ENCODE peak calls at places on chromosomes 3 and 15, in eight cellular contexts. V, O, M, D, Y, S, J and Q are unnamed samples.

GRCh38 chr3:155594836-155595235 is 150.0 kb downstream of the PLCH1 start:
- DNase-seq in M (no peak), O (no peak), D (no peak), J (no peak), V (no peak), S (no peak), Y (no peak), Q (no peak)

GRCh38 chr3:194571491-194571941 is 61.7 kb downstream of the TMEM44 start:
- DNase-seq in O (no peak), V (no peak), M (no peak), Y (no peak), S (no peak), J (no peak), D (no peak), Q (no peak)

GRCh38 chr15:52804526-52805081 is 14.5 kb upstream of the ONECUT1 start:
- DNase-seq in O (no peak), M (no peak), S (peak), V (peak), J (no peak), D (no peak), Y (no peak), Q (no peak)

GRCh38 chr15:39887211-39887610 is 32.9 kb downstream of the GPR176 start:
- DNase-seq in Y (no peak), M (no peak), D (no peak), V (peak), O (no peak), J (no peak), S (no peak), Q (no peak)

GRCh38 chr3:69410301-69410700 is 24.4 kb upstream of the FRMD4B start:
- DNase-seq in M (peak), D (peak), V (peak), J (peak), S (no peak), O (no peak), Y (peak), Q (peak)

GRCh38 chr3:5238545-5238944 is 51.0 kb downstream of the EDEM1 start:
- DNase-seq in S (no peak), D (no peak), Y (no peak), J (no peak), V (no peak), M (no peak), O (no peak), Q (no peak)

GRCh38 chr15:70653426-70653825 is 109.9 kb downstream of the UACA start:
- DNase-seq in O (no peak), V (no peak), M (no peak), D (no peak), Y (peak), J (no peak), S (no peak), Q (no peak)

GRCh38 chr3:120022729-120023128 is 71.5 kb downstream of the GSK3B start:
- DNase-seq in Y (no peak), D (no peak), S (no peak), V (no peak), M (no peak), O (no peak), J (no peak), Q (no peak)

GRCh38 chr3:94596141-94596540 is 533.3 kb downstream of the NSUN3 start:
- DNase-seq in D (no peak), V (no peak), J (no peak), Y (no peak), S (no peak), M (no peak), O (no peak), Q (no peak)

GRCh38 chr3:107660316-107660976 is 137.7 kb downstream of the BBX start:
- DNase-seq in O (no peak), S (no peak), M (no peak), V (no peak), Y (peak), D (no peak), J (peak), Q (no peak)

GRCh38 chr3:138241061-138241460 is 54.0 kb downstream of the ARMC8 start:
- DNase-seq in M (no peak), V (no peak), S (no peak), D (no peak), O (no peak), J (no peak), Y (no peak), Q (no peak)

GRCh38 chr3:8767667-8768363 is 1.6 kb downstream of the OXTR start:
- DNase-seq in M (peak), O (peak), D (peak), V (peak), S (peak), Y (peak), J (peak), Q (peak)

GRCh38 chr3:126130981-126131750 is 47.2 kb upstream of the SLC41A3 start:
- DNase-seq in S (peak), M (peak), J (no peak), V (no peak), D (peak), O (peak), Y (no peak), Q (no peak)

GRCh38 chr15:42404461-42405235 is 45.3 kb downstream of the CAPN3 start:
- DNase-seq in D (no peak), M (no peak), J (no peak), O (no peak), V (no peak), Y (peak), S (no peak), Q (no peak)

GRCh38 chr3:33153782-33154181 is 40.0 kb downstream of the CRTAP start:
- DNase-seq in M (no peak), V (no peak), Y (no peak), S (no peak), J (no peak), O (no peak), D (no peak), Q (no peak)

GRCh38 chr3:77420316-77420715 is 380.4 kb downstream of the ROBO2 start:
- DNase-seq in S (no peak), Y (no peak), V (no peak), J (no peak), O (no peak), D (no peak), M (no peak), Q (no peak)

GRCh38 chr3:176587089-176587488 is 610.2 kb downstream of the TBL1XR1 start:
- DNase-seq in Y (no peak), O (no peak), V (no peak), S (no peak), M (no peak), J (no peak), D (no peak), Q (no peak)

GRCh38 chr3:178393833-178394232 is 142.4 kb upstream of the KCNMB2 start:
- DNase-seq in J (peak), D (no peak), O (no peak), V (no peak), Y (no peak), M (no peak), S (no peak), Q (no peak)

GRCh38 chr3:38001456-38002081 is 11.0 kb downstream of the VILL start:
- DNase-seq in J (no peak), D (peak), M (peak), Y (no peak), S (no peak), O (no peak), V (peak), Q (no peak)
- TF ChIP-seq CTCF in J (peak), D (no peak), M (peak), Y (peak), S (no peak), O (no peak), V (peak), Q (no peak)

DNA sequence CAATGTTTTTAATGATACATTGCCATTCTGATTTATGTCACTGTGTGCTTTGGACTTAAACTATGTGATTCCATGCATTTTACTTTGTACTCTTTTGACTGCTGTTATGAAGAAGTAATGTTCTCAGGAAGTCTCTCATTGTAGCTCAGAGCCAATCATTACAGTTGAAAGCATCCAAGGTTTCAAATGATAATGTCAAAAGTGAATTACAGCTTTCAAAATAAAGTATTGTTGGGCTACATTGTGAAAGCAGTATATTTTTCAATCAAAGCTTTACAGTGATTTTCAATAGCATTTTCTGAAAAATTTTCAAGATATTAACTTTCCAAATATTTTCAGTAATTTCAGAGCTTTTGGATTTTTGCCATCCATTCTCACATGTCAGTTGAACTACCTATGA is 243.6 kb downstream of the ZIC4 start:
- DNase-seq in J (no peak), M (no peak), O (no peak), V (no peak), D (no peak), Y (no peak), S (no peak), Q (no peak)
- TF ChIP-seq POLR2AphosphoS5 in J (no peak), M (no peak), O (no peak), V (no peak), D (no peak), Y (no peak), S (no peak), Q (no peak)

GRCh38 chr3:42080452-42080872 is 10.7 kb upstream of the TRAK1 start:
- DNase-seq in J (no peak), V (no peak), S (no peak), Y (peak), M (peak), D (peak), O (no peak), Q (no peak)

GRCh38 chr3:42081814-42082473 is 9.2 kb upstream of the TRAK1 start:
- DNase-seq in J (no peak), Y (no peak), S (no peak), O (no peak), M (peak), D (no peak), V (no peak), Q (no peak)

GRCh38 chr3:42088803-42089520 is 2.2 kb upstream of the TRAK1 start:
- DNase-seq in M (no peak), J (no peak), S (no peak), Y (no peak), O (no peak), V (no peak), D (no peak), Q (no peak)

GRCh38 chr3:42085641-42086376 is 5.3 kb upstream of the TRAK1 start:
- DNase-seq in O (no peak), M (no peak), J (no peak), S (no peak), D (no peak), V (no peak), Y (no peak), Q (no peak)

GRCh38 chr3:42084593-42084992 is 6.6 kb upstream of the TRAK1 start:
- DNase-seq in J (no peak), Y (no peak), D (no peak), S (no peak), O (no peak), V (no peak), M (no peak), Q (no peak)
- TF ChIP-seq CTCF in J (no peak), Y (no peak), D (no peak), S (no peak), O (no peak), V (no peak), M (no peak), Q (no peak)

DNA sequence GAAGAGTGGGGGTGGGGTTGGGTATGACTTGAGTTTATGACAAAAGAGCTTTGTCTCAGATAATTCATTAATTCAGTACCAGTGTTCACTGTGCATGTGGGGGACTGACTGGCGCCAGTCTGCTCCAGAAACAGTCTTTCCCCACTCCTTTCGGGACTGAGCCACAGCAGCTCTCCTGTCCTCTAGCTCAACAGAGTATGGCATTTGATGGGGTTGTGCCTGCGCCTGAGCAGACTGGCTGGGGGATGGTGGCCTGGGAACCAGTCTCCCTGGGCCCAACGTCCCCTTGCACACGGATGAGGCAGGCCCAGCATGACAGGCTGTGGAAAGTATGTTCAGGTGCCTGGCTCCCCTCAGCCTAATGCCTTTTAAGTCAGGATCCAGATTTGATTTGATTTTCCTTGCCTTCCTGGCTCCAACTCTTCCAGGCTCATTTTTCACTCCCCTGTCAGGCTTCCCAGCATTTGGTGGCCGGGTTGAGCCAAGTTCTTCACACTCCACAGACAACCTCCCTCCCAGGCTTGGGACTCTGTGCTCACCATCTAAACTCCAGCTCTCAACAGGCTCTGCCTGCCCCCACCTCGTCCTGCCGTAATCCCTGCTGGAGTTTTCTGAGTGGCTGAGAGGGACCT is 105.0 kb downstream of the MYLK start:
- DNase-seq in J (no peak), S (no peak), O (no peak), M (no peak), Y (no peak), V (no peak), D (no peak), Q (no peak)
- TF ChIP-seq POLR2AphosphoS5 in J (no peak), S (no peak), O (no peak), M (no peak), Y (no peak), V (no peak), D (no peak), Q (no peak)

GRCh38 chr3:52489453-52489852 is 5.7 kb upstream of the STAB1 start:
- DNase-seq in Y (no peak), V (no peak), D (no peak), J (no peak), M (no peak), O (no peak), S (peak), Q (no peak)
- TF ChIP-seq CTCF in Y (no peak), V (no peak), D (no peak), J (no peak), M (no peak), O (no peak), S (no peak), Q (no peak)

GRCh38 chr3:53525765-53526761 is 31.7 kb downstream of the CACNA1D start:
- DNase-seq in J (no peak), M (peak), Y (no peak), O (no peak), V (no peak), S (peak), D (no peak), Q (no peak)
- TF ChIP-seq POLR2AphosphoS5 in J (no peak), M (peak), Y (no peak), O (no peak), V (no peak), S (no peak), D (peak), Q (no peak)